ENCODE peak calls at places on chromosomes 16 and 17, in seven cellular contexts. K is BJ; X is activated naive CD4-positive, alpha-beta T cell; B is T-helper 1 cell; N is Peyer's patch; I is ascending aorta; O is AG09309. P is an unnamed sample.

GRCh38 chr17:80261159-80261894 is 675 bp downstream of the RNF213 start:
- DNase-seq in K (no peak), X (no peak), B (peak), N (peak), I (peak), O (no peak), P (peak)

GRCh38 chr17:39213852-39214251 is 11.9 kb downstream of the STAC2 start:
- DNase-seq in K (no peak), X (no peak), B (no peak), N (no peak), I (no peak), O (no peak), P (peak)

GRCh38 chr17:16100737-16101400 is 101.2 kb downstream of the TTC19 start:
- DNase-seq in K (no peak), X (no peak), B (no peak), N (no peak), I (no peak), O (no peak), P (peak)

GRCh38 chr17:1989135-1989534 is 36.0 kb downstream of the RTN4RL1 start:
- DNase-seq in K (peak), X (no peak), B (no peak), N (no peak), I (peak), O (peak), P (no peak)

GRCh38 chr17:19470529-19471261 is 59.7 kb downstream of the RNF112 start:
- DNase-seq in K (peak), X (no peak), B (no peak), N (peak), I (peak), O (no peak), P (no peak)

GRCh38 chr17:34979650-34980352 is 511 bp upstream of the LIG3 start:
- DNase-seq in K (no peak), X (no peak), B (no peak), N (no peak), I (no peak), O (no peak), P (peak)

GRCh38 chr16:79644977-79645667 is 44.6 kb upstream of the MAF start:
- DNase-seq in K (peak), X (no peak), B (no peak), N (no peak), I (no peak), O (peak), P (no peak)

GRCh38 chr17:66169839-66170238 is 22.1 kb downstream of the CEP112 start:
- DNase-seq in K (no peak), X (no peak), B (no peak), N (no peak), I (no peak), O (no peak), P (no peak)

GRCh38 chr16:15874745-15875314 is 13.6 kb downstream of the CEP20 start:
- DNase-seq in K (no peak), X (no peak), B (no peak), N (no peak), I (peak), O (peak), P (peak)

GRCh38 chr16:67943619-67944503 is at the start of gene LCAT:
- DNase-seq in K (no peak), X (no peak), B (no peak), N (no peak), I (peak), O (no peak), P (no peak)

GRCh38 chr16:51556694-51557327 is 405.7 kb upstream of the SALL1 start:
- DNase-seq in K (peak), X (no peak), B (no peak), N (no peak), I (no peak), O (peak), P (peak)

GRCh38 chr16:50266337-50267091 is at the start of gene ADCY7:
- DNase-seq in K (no peak), X (peak), B (peak), N (peak), I (peak), O (peak), P (peak)

GRCh38 chr17:3802461-3803307 is 1.7 kb upstream of the ITGAE start:
- DNase-seq in K (peak), X (no peak), B (no peak), N (no peak), I (no peak), O (peak), P (no peak)

GRCh38 chr17:28701987-28702751 is 9.5 kb downstream of the PROCA1 start:
- DNase-seq in K (no peak), X (no peak), B (no peak), N (no peak), I (no peak), O (no peak), P (no peak)

GRCh38 chr17:64741924-64742670 is 80.0 kb upstream of the SMURF2 start:
- DNase-seq in K (peak), X (no peak), B (no peak), N (no peak), I (peak), O (peak), P (no peak)

GRCh38 chr17:59756236-59756818 is 48.9 kb downstream of the VMP1 start:
- DNase-seq in K (peak), X (no peak), B (no peak), N (no peak), I (no peak), O (peak), P (no peak)

GRCh38 chr17:80089762-80090161 is 11.6 kb upstream of the GAA start:
- DNase-seq in K (no peak), X (no peak), B (no peak), N (no peak), I (no peak), O (no peak), P (no peak)

GRCh38 chr17:81193051-81193410 is 27.0 kb upstream of the AATK start:
- DNase-seq in K (no peak), X (no peak), B (no peak), N (no peak), I (no peak), O (no peak), P (no peak)

GRCh38 chr16:50603206-50604064 is 55.2 kb downstream of the NKD1 start:
- DNase-seq in K (no peak), X (no peak), B (no peak), N (no peak), I (peak), O (no peak), P (no peak)

GRCh38 chr16:19113577-19114358 is at the start of gene ITPRIPL2:
- DNase-seq in K (peak), X (no peak), B (peak), N (peak), I (peak), O (peak), P (peak)

GRCh38 chr17:4772235-4772613 is 538 bp downstream of the TM4SF5 start:
- DNase-seq in K (no peak), X (no peak), B (no peak), N (peak), I (no peak), O (no peak), P (no peak)

GRCh38 chr17:12050646-12051225 is 30.1 kb downstream of the MAP2K4 start:
- DNase-seq in K (no peak), X (no peak), B (no peak), N (no peak), I (no peak), O (no peak), P (no peak)

GRCh38 chr17:45222273-45222993 is 748 bp downstream of the FMNL1 start:
- DNase-seq in K (no peak), X (no peak), B (peak), N (no peak), I (no peak), O (no peak), P (peak)

GRCh38 chr17:50279181-50279526 is 4.9 kb downstream of the TMEM92 start:
- DNase-seq in K (no peak), X (no peak), B (no peak), N (no peak), I (no peak), O (no peak), P (no peak)